ENCODE peak calls at places on chromosomes 16 and 17, in six cellular contexts. K, P, D, V, F and M are unnamed samples. For H3F3A and H3K4me1, the result is how much of the 10 kb centered on the place peaks cover.

GRCh38 chr16:8716592-8716991 is 42.2 kb downstream of the ABAT start:
- DNase-seq in K (no peak), P (no peak), D (no peak), V (no peak), F (no peak), M (no peak)

GRCh38 chr17:62614142-62614541 is 13.3 kb upstream of the MRC2 start:
- DNase-seq in K (no peak), P (peak), D (no peak), V (peak), F (no peak), M (no peak)

GRCh38 chr17:63454915-63455314 is 8.8 kb upstream of the CYB561 start:
- DNase-seq in K (no peak), P (no peak), D (no peak), V (no peak), F (no peak), M (no peak)

GRCh38 chr16:914453-914852 is 56.3 kb downstream of the LMF1 start:
- DNase-seq in K (no peak), P (peak), D (no peak), V (peak), F (no peak), M (no peak)

GRCh38 chr17:50516980-50517379 is 8.7 kb downstream of the MYCBPAP start:
- DNase-seq in K (no peak), P (no peak), D (no peak), V (no peak), F (no peak), M (no peak)

GRCh38 chr17:41511130-41511529 is 5.7 kb upstream of the KRT13 start:
- DNase-seq in K (peak), P (no peak), D (no peak), V (no peak), F (no peak), M (no peak)

GRCh38 chr17:27430882-27431491 is 25.3 kb upstream of the KSR1 start:
- DNase-seq in K (peak), P (peak), D (peak), V (peak), F (no peak), M (peak)

GRCh38 chr17:81245665-81246342 is 6.7 kb downstream of the NDUFAF8 start:
- DNase-seq in K (no peak), P (no peak), D (no peak), V (no peak), F (no peak), M (no peak)

GRCh38 chr16:17497648-17498047 is 26.9 kb upstream of the XYLT1 start:
- DNase-seq in K (no peak), P (peak), D (no peak), V (no peak), F (no peak), M (no peak)

GRCh38 chr17:77736721-77737120 is 221.8 kb upstream of the TNRC6C start:
- DNase-seq in K (no peak), P (no peak), D (no peak), V (no peak), F (no peak), M (no peak)
- TF ChIP-seq EZH2 in K (no peak), P (no peak), D (no peak), V (no peak), F (no peak), M (no peak)

GRCh38 chr17:65049085-65049756 is 7.3 kb downstream of the GNA13 start:
- DNase-seq in K (no peak), P (no peak), D (no peak), V (no peak), F (peak), M (no peak)

GRCh38 chr17:65050438-65050837 is 6.1 kb downstream of the GNA13 start:
- DNase-seq in K (no peak), P (no peak), D (no peak), V (no peak), F (no peak), M (no peak)

GRCh38 chr17:65048441-65048840 is 8.1 kb downstream of the GNA13 start:
- DNase-seq in K (no peak), P (no peak), D (no peak), V (no peak), F (no peak), M (no peak)

GRCh38 chr17:65046236-65046635 is 10.3 kb downstream of the GNA13 start:
- DNase-seq in K (no peak), P (no peak), D (no peak), V (no peak), F (no peak), M (no peak)

GRCh38 chr17:65047939-65048338 is 8.6 kb downstream of the GNA13 start:
- DNase-seq in K (no peak), P (no peak), D (no peak), V (no peak), F (peak), M (no peak)
- H3F3A ChIP-seq in K (under half), P (under half), D (under half), V (under half), F (under half), M (under half)

DNA sequence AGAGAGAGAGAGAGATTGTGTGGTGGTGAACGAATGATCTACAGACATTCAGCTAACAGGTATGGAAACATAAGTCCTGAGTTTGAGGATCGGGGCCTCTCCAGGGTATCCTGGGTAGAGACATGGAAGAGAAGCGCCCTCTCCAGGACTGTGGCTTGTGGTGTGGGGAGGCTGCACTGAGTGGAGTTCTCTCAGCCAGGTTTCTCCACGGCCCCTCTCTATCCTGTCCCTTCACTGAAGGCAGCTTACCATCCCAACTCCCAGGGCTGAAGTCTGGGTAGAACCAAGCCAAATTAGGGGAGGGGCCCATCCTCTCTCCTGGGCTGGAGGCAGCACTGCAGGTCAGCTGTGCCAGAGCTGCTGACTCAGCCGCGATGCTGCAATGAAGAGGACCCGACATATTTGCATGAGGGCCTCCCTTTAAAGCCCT is 6.2 kb downstream of the C1QL1 start:
- DNase-seq in K (no peak), P (peak), D (peak), V (peak), F (no peak), M (no peak)
- H3K4me1 ChIP-seq in K (under half), P (under half), D (under half), V (under half), F (under half), M (under half)

GRCh38 chr16:85028638-85029412 is 1.2 kb downstream of the KIAA0513 start:
- DNase-seq in K (no peak), P (peak), D (no peak), V (peak), F (peak), M (peak)
- TF ChIP-seq EZH2 in K (no peak), P (no peak), D (no peak), V (no peak), F (no peak), M (no peak)

DNA sequence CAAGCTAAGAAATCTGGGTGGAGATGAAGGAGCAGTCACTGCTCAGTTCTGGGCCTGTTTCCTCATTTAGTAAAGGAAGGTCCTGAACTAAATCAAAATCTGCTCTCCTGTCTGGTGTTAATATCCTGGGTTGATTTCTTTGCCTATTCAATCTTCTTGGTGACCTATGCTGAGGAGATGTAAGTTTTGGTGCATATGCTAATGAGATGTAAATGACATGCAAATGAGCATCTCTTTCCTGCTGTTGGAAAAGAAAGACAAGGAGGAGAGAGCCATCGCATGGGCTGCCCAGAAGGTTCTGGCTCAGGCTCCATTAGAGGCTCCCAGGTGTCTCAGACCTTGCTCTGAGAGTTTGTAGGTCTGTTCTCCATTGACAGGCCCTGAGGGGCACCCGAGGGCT is 3.3 kb downstream of the ABI3 start:
- DNase-seq in K (no peak), P (no peak), D (no peak), V (no peak), F (no peak), M (no peak)
- H3F3A ChIP-seq in K (under half), P (under half), D (under half), V (under half), F (under half), M (under half)